ENCODE peak calls at places on chromosome 9, in four cellular contexts. J, A, D and I are unnamed samples.

GRCh38 chr9:31519011-31519410 is 865.4 kb upstream of the ACO1 start:
- DNase-seq in D (no peak), A (no peak), J (no peak), I (no peak)

GRCh38 chr9:130555061-130555460 is 24.3 kb upstream of the FUBP3 start:
- DNase-seq in D (no peak), A (no peak), J (no peak), I (no peak)

GRCh38 chr9:93644397-93645088 is 68.2 kb downstream of the PHF2 start:
- DNase-seq in A (peak; percentile 48), D (no peak), J (no peak), I (peak; percentile 52)

GRCh38 chr9:86655147-86655546 is 292.2 kb downstream of the GAS1 start:
- DNase-seq in D (no peak), J (no peak), A (no peak), I (no peak)

GRCh38 chr9:68750179-68750685 is 45.2 kb downstream of the PIP5K1B start:
- DNase-seq in J (no peak), A (no peak), D (no peak), I (no peak)

GRCh38 chr9:75892168-75892901 is 1.9 kb downstream of the PCSK5 start:
- DNase-seq in J (no peak), D (peak; percentile 25), A (peak; percentile 81), I (peak; percentile 77)

GRCh38 chr9:100426194-100426531 is 780 bp upstream of the MSANTD3 start:
- DNase-seq in D (no peak), J (no peak), A (no peak), I (no peak)

GRCh38 chr9:82645591-82645990 is 417.4 kb downstream of the RASEF start:
- DNase-seq in J (no peak), D (no peak), A (no peak), I (no peak)

GRCh38 chr9:98991981-98992884 is 48.5 kb downstream of the COL15A1 start:
- DNase-seq in D (no peak), J (no peak), A (no peak), I (no peak)

GRCh38 chr9:105901514-105902109 is 207.3 kb downstream of the TMEM38B start:
- DNase-seq in J (no peak), A (no peak), D (peak; percentile 23), I (no peak)

GRCh38 chr9:5563886-5564285 is 53.6 kb downstream of the PDCD1LG2 start:
- DNase-seq in A (no peak), D (no peak), J (no peak), I (no peak)

GRCh38 chr9:38394419-38394818 is 1.9 kb downstream of the ALDH1B1 start:
- DNase-seq in D (no peak), A (no peak), J (no peak), I (no peak)

GRCh38 chr9:2257530-2257929 is 242.4 kb downstream of the SMARCA2 start:
- DNase-seq in A (no peak), J (no peak), D (no peak), I (no peak)

GRCh38 chr9:126628146-126628545 is 14.4 kb downstream of the LMX1B start:
- DNase-seq in D (no peak), A (no peak), J (no peak), I (no peak)
- H3K27ac ChIP-seq in D (no peak overlapping the region), A (no peak overlapping the region), J (no peak overlapping the region), I (no peak overlapping the region)

GRCh38 chr9:132903574-132904495 is 25.1 kb downstream of the SPACA9 start:
- DNase-seq in D (no peak), A (no peak), J (no peak), I (no peak)
- H3K27ac ChIP-seq in D (peak overlapping the region; percentile 17), A (no peak overlapping the region), J (no peak overlapping the region), I (no peak overlapping the region)

DNA sequence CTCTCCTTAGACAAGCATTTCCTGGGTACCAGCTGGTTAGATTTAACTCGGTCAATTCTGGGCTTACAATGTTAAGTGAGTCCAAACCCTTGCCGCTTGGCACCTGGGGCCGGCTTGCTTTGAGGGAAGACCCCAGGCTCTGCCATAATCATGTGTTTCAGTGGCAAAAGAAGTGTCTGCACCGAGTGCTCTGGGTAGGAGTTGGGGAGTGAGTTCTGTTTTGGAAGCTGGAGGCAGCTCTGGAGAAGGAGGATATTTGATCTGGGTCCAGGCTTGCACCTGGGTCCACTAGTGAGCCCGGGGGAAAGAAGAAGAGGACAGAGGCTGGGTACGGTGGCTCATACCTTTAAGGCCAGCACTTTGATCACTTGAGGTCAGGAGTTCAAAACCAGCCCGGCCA is 8.4 kb upstream of the OLFM1 start:
- DNase-seq in A (peak; percentile 28), J (no peak), D (no peak), I (peak; percentile 43)
- H3K27ac ChIP-seq in A (no peak overlapping the region), J (no peak overlapping the region), D (no peak overlapping the region), I (no peak overlapping the region)

DNA sequence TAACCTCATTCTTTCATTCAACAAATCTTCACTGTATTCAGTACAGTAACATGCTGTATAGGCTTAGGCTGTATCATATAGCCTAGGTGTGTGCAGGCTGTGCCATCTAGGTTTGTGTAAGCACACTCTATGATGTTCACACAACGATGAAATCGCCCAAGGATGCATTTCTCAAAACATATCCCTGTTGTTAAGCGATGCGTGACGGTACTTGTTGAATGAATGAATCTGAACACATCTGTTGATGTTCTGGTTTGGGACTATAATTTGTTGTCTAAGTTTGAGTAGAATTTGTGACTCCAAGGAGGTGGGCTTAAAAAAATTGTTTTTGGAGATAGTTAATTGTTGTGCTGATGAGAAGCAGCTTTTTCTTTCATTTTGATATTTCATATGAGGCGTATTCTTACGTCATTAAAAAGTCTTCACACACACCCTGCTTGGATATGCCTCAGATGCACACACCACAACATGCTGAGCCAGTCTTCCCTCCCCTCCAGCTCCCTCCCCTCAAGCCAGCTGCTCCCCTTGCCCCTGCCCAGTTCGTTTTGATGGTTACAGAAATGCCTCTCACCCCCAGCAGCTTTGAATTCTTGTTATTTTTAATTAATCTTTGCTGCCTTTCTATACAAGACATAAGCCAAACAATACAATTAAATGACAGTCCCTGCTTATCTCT is 5.5 kb upstream of the PSAT1 start:
- DNase-seq in A (no peak), J (no peak), D (no peak), I (no peak)
- H3K27ac ChIP-seq in A (no peak overlapping the region), J (no peak overlapping the region), D (no peak overlapping the region), I (no peak overlapping the region)

DNA sequence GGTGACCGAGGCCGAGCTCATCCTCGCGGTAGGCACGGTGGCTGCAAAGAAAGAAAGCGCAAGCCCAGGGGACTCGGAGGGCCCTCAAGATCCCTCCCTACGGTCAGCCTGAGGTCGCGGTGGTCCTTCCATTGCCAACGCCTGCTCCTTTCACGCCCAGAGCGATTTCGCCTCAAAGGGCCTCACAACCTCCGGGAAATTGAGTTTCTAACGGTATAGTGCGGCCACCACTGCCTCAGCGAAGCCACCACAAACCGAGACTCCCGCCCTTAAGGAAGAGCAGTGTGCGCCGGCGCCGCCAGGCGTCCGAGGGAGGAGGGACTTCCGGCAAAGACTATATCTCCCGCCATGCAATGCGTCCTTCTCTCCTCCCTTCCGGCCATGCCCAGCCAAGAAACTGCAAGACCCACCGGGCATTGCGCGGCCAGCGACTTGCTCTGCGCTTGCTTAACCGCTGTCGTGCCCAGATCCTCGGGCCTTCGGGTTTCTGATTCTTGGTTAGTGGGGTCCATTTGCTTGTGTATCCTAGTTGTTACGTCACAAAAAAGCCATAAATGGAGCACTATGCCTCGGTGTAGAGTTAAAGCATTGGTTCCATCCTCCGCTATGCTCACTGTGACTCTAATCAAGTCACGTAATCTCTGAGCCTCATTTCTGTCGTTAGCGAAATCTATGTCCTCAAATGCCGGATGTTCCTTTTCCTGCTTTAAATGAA is at the start of gene HAUS6:
- DNase-seq in J (peak; percentile 91), D (peak; percentile 96), A (peak; percentile 98), I (peak; percentile 98)
- H3K27ac ChIP-seq in J (peak within 1 kb of the TSS; percentile 57), D (peak within 1 kb of the TSS; percentile 94), A (peak within 1 kb of the TSS; percentile 83), I (peak within 1 kb of the TSS; percentile 86)

GRCh38 chr9:127692071-127692470 is 14.7 kb upstream of the CFAP157 start:
- DNase-seq in A (no peak), D (no peak), J (no peak), I (no peak)

GRCh38 chr9:127693697-127694096 is 13.1 kb upstream of the CFAP157 start:
- DNase-seq in A (no peak), J (no peak), D (no peak), I (no peak)

GRCh38 chr9:127697575-127697974 is 9.2 kb upstream of the CFAP157 start:
- DNase-seq in D (no peak), J (no peak), A (no peak), I (no peak)

GRCh38 chr9:127693143-127693542 is 13.6 kb upstream of the CFAP157 start:
- DNase-seq in J (no peak), A (no peak), D (no peak), I (no peak)

GRCh38 chr9:127694890-127695735 is 11.7 kb upstream of the CFAP157 start:
- DNase-seq in A (no peak), D (no peak), J (no peak), I (no peak)
- H3K27ac ChIP-seq in A (no peak overlapping the region), D (no peak overlapping the region), J (no peak overlapping the region), I (no peak overlapping the region)

DNA sequence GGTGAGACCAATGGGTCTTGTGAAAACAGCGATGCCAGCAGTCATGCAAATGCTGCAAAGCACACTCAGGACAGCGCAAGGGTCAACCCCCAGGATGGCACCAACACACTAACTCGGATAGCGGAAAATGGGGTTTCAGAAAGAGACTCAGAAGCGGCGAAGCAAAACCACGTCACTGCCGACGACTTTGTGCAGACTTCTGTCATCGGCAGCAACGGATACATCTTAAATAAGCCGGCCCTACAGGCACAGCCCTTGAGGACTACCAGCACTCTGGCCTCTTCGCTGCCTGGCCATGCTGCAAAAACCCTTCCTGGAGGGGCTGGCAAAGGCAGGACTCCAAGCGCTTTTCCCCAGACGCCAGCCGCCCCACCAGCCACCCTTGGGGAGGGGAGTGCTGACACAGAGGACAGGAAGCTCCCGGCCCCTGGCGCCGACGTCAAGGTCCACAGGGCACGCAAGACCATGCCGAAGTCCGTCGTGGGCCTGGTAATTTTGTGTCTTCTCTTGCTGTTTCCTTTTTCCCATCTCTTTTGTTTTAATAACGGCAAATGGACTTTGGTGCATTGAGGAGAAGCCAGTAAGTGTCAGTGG is 98.0 kb downstream of the EHMT1 start:
- DNase-seq in D (no peak), A (no peak), J (no peak), I (no peak)
- H3K27ac ChIP-seq in D (no peak overlapping the region), A (no peak overlapping the region), J (no peak overlapping the region), I (no peak overlapping the region)